ENCODE peak calls at places on chromosomes 11 and 22, in six cellular contexts. P is heart right ventricle, T is transverse colon, Z is fibroblast of lung, X is thyroid gland, V is cardiac muscle cell. W is an unnamed sample.
A peak's percentile ranks its signal among the peaks of the same experiment; 100 is the strongest.

GRCh38 chr11:13375798-13376197 is 87.2 kb downstream of the BTBD10 start:
- DNase-seq in P (no peak), T (no peak), Z (no peak), X (no peak), V (no peak), W (no peak)

GRCh38 chr11:3123761-3124733 is 41.1 kb downstream of the OSBPL5 start:
- DNase-seq in P (peak; percentile 74), T (peak; percentile 81), Z (peak; percentile 97), X (peak; percentile 49), V (no peak), W (no peak)

GRCh38 chr11:29217901-29218300 is 798.9 kb downstream of the KCNA4 start:
- DNase-seq in P (no peak), T (no peak), Z (no peak), X (no peak), V (no peak), W (no peak)

GRCh38 chr11:126423154-126423553 is 67.7 kb downstream of the ST3GAL4 start:
- DNase-seq in P (no peak), T (peak; percentile 58), Z (no peak), X (no peak), V (no peak), W (no peak)

GRCh38 chr11:19744130-19744529 is 31.5 kb downstream of the NAV2 start:
- DNase-seq in P (no peak), T (no peak), Z (no peak), X (no peak), V (no peak), W (no peak)

GRCh38 chr11:26227311-26227710 is 104.6 kb upstream of the ANO3 start:
- DNase-seq in P (no peak), T (no peak), Z (peak; percentile 96), X (no peak), V (peak; percentile 2), W (no peak)

GRCh38 chr11:10524471-10524870 is 16.5 kb downstream of the RNF141 start:
- DNase-seq in P (no peak), T (no peak), Z (no peak), X (no peak), V (no peak), W (no peak)

GRCh38 chr11:128422576-128423370 is 164.6 kb downstream of the ETS1 start:
- DNase-seq in P (peak; percentile 66), T (peak; percentile 25), Z (no peak), X (peak; percentile 21), V (no peak), W (peak; percentile 10)

GRCh38 chr11:96472085-96472484 is 82.3 kb downstream of the JRKL start:
- DNase-seq in P (no peak), T (no peak), Z (no peak), X (no peak), V (no peak), W (no peak)

GRCh38 chr11:111448420-111448819 is 63.8 kb downstream of the BTG4 start:
- DNase-seq in P (no peak), T (no peak), Z (no peak), X (peak; percentile 36), V (peak; percentile 12), W (no peak)

GRCh38 chr22:41541484-41541883 is 2.8 kb downstream of the POLR3H start:
- DNase-seq in P (no peak), T (no peak), Z (no peak), X (no peak), V (no peak), W (no peak)

GRCh38 chr11:87662287-87662686 is 513.0 kb downstream of the RAB38 start:
- DNase-seq in P (no peak), T (no peak), Z (no peak), X (no peak), V (no peak), W (no peak)

GRCh38 chr11:13958596-13958995 is 3.9 kb upstream of the SPON1 start:
- DNase-seq in P (no peak), T (no peak), Z (no peak), X (no peak), V (no peak), W (no peak)

GRCh38 chr11:124942446-124943202 is 6.8 kb upstream of the HEPACAM start:
- DNase-seq in P (no peak), T (no peak), Z (no peak), X (no peak), V (no peak), W (no peak)

GRCh38 chr11:7909585-7910325 is 21.3 kb downstream of the OR10A6 start:
- DNase-seq in P (no peak), T (no peak), Z (no peak), X (no peak), V (no peak), W (no peak)

GRCh38 chr11:57249384-57250319 is 12.6 kb upstream of the APLNR start:
- DNase-seq in P (peak; percentile 75), T (peak; percentile 75), Z (peak; percentile 72), X (peak; percentile 66), V (peak; percentile 79), W (peak; percentile 83)

GRCh38 chr11:74468521-74469280 is 1.4 kb upstream of the KCNE3 start:
- DNase-seq in P (no peak), T (no peak), Z (no peak), X (no peak), V (no peak), W (no peak)

GRCh38 chr22:23305922-23306374 is 125.6 kb downstream of the BCR start:
- DNase-seq in P (peak; percentile 78), T (peak; percentile 33), Z (peak; percentile 93), X (peak; percentile 49), V (no peak), W (peak; percentile 12)

GRCh38 chr22:45242778-45243191 is 2.1 kb upstream of the KIAA0930 start:
- DNase-seq in P (no peak), T (peak; percentile 56), Z (no peak), X (peak; percentile 28), V (no peak), W (peak; percentile 80)
- TF ChIP-seq CTCF in P (no peak), T (no peak), Z (no peak), X (no peak), V (no peak), W (no peak)

GRCh38 chr11:47514825-47515647 is 37.9 kb downstream of the CELF1 start:
- DNase-seq in P (no peak), T (no peak), Z (peak; percentile 84), X (no peak), V (no peak), W (no peak)

GRCh38 chr11:47516984-47517853 is 35.7 kb downstream of the CELF1 start:
- DNase-seq in P (no peak), T (no peak), Z (no peak), X (peak; percentile 16), V (no peak), W (no peak)

GRCh38 chr11:47518212-47518959 is 34.5 kb downstream of the CELF1 start:
- DNase-seq in P (no peak), T (no peak), Z (no peak), X (no peak), V (no peak), W (no peak)

GRCh38 chr11:47512701-47513100 is 40.2 kb downstream of the CELF1 start:
- DNase-seq in P (no peak), T (no peak), Z (no peak), X (no peak), V (peak; percentile 39), W (no peak)

DNA sequence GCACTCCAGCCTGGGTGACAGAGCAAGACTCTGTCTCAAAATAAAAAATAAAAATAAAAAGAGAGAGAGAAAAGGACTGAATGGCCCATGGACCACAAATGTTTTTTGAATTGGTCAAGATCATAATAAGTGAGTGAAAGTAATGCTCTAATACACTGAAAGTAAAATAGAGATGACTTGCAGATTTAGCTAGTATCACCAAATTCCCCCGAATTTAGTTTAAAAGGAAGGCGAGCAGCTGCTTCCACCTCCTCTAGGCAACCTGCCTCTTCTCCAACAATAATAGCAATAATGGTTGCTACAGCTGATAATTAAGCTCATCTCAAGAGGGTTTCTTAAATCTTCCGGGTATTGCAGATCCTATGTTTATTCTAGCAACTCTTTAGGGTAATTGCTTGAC is 36.8 kb downstream of the CELF1 start:
- DNase-seq in P (no peak), T (no peak), Z (no peak), X (no peak), V (no peak), W (no peak)
- H3K4me1 ChIP-seq in P (peaks cover 97% of the 10 kb centered on the region), T (peaks cover 89% of the 10 kb centered on the region), Z (peaks cover 32% of the 10 kb centered on the region), X (peaks cover 30% of the 10 kb centered on the region), V (peaks cover 40% of the 10 kb centered on the region), W (peaks cover 25% of the 10 kb centered on the region)

GRCh38 chr11:102560555-102561011 is 30.0 kb upstream of the MMP7 start:
- DNase-seq in P (no peak), T (peak; percentile 15), Z (peak; percentile 97), X (peak; percentile 51), V (no peak), W (no peak)

GRCh38 chr11:102568851-102569250 is 38.3 kb upstream of the MMP7 start:
- DNase-seq in P (no peak), T (no peak), Z (no peak), X (no peak), V (no peak), W (no peak)

GRCh38 chr11:102561636-102562035 is 31.1 kb upstream of the MMP7 start:
- DNase-seq in P (no peak), T (no peak), Z (no peak), X (no peak), V (no peak), W (no peak)

GRCh38 chr11:102564110-102564509 is 33.6 kb upstream of the MMP7 start:
- DNase-seq in P (no peak), T (no peak), Z (peak; percentile 70), X (no peak), V (no peak), W (no peak)

DNA sequence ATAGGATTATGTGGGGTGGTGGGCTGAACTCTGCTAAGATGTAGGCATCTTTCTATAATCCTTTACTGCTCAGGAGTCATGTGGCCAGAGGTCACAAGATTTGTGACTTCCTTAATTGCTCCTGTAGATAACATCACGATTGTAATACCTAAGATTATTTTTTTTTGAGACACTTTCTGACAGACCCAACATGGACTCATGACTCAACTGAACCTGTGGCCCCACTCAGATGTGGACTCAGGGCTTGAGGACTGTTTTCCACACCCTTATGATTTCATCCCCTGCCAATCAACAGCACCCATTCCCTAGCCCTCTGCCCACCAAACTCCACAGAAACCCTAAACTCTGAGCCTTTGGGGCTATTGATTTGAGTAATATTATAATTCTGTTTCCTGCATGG is 35.6 kb upstream of the MMP7 start:
- DNase-seq in P (no peak), T (no peak), Z (no peak), X (no peak), V (no peak), W (no peak)
- TF ChIP-seq CTCF in P (no peak), T (no peak), Z (no peak), X (no peak), V (no peak), W (no peak)

DNA sequence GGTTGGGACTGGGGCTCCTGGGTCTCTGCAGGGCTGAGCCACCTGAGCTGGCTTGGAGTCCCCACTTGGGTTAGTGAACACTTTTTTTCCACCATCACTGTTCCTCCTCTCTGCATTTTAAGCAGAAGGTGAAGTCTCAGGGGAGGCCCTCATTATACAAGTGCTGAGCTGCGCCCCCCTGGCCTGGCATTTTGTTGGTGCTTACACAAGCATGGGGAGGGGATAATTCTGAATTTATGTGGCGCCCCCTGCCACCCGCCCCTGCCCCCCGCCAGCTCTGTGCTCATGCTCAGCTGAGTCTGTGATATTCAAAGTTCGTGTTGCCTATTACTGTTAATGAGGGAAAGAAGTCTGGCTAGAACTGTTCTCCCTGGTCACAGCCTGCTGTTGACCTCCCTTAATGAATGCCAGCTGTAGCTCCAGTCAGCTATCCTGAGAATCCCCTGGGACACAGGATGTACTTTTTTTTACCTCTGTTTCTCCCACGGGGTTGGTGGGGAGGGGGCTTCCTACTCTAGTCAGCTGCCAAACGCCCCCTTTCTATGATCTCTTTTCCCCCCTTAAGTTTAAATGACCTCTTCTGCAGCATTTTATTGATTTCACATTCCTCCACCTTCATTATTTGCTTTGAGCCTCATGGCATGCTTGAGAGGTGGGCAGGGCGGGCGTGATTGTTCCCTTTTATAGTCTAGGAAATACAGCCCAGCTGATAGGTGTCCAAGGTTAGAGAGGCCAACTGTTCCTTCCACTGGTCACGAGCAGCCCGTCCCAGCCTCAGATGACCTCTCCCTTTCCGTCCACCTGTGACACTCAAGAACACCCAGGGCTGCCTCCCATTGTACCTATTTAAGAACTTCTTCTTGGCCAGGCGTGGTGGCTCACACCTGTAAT is 12.2 kb downstream of the USP2 start:
- DNase-seq in P (no peak), T (peak; percentile 66), Z (no peak), X (peak; percentile 32), V (no peak), W (no peak)
- H3K4me1 ChIP-seq in P (peaks cover 99% of the 10 kb centered on the region), T (peaks cover 74% of the 10 kb centered on the region), Z (peaks cover 23% of the 10 kb centered on the region), X (peaks cover 39% of the 10 kb centered on the region), V (peaks cover 77% of the 10 kb centered on the region), W (peaks cover 30% of the 10 kb centered on the region)